ENCODE peak calls at places on chromosomes 2 and 18, in seven cellular contexts. One of them, this sample, is unnamed.
A peak's percentile ranks its signal among the peaks of the same experiment; 100 is the strongest.

GRCh38 chr2:6421888-6422287 is 443.8 kb downstream of the CMPK2 start:
- DNase-seq in RWPE2: no peak
- DNase-seq in PC-9: no peak
- DNase-seq in activated T-helper 1 cell treated with anti-CD3 and anti-CD28 coated beads, Interleukin-2, amount 50 U/mL, for 16 hours: no peak
- DNase-seq in posterior cingulate gyrus: no peak
- DNase-seq in activated T-cell treated with anti-CD3 and anti-CD28 coated beads, Interleukin-2, amount 50 U/mL, for 72 hours: no peak
- DNase-seq in central memory CD4-positive, alpha-beta T cell: no peak
- DNase-seq in this sample: no peak

GRCh38 chr2:29317077-29317517 is 201.9 kb downstream of the CLIP4 start:
- DNase-seq in RWPE2: no peak
- DNase-seq in PC-9: no peak
- DNase-seq in activated T-helper 1 cell treated with anti-CD3 and anti-CD28 coated beads, Interleukin-2, amount 50 U/mL, for 16 hours: no peak
- DNase-seq in posterior cingulate gyrus: no peak
- DNase-seq in activated T-cell treated with anti-CD3 and anti-CD28 coated beads, Interleukin-2, amount 50 U/mL, for 72 hours: no peak
- DNase-seq in central memory CD4-positive, alpha-beta T cell: no peak
- DNase-seq in this sample: no peak

GRCh38 chr2:118800736-118801135 is 46.7 kb downstream of the EN1 start:
- DNase-seq in RWPE2: no peak
- DNase-seq in PC-9: no peak
- DNase-seq in activated T-helper 1 cell treated with anti-CD3 and anti-CD28 coated beads, Interleukin-2, amount 50 U/mL, for 16 hours: no peak
- DNase-seq in posterior cingulate gyrus: no peak
- DNase-seq in activated T-cell treated with anti-CD3 and anti-CD28 coated beads, Interleukin-2, amount 50 U/mL, for 72 hours: no peak
- DNase-seq in central memory CD4-positive, alpha-beta T cell: no peak
- DNase-seq in this sample: no peak

GRCh38 chr2:151043484-151043883 is 218.2 kb downstream of the RBM43 start:
- DNase-seq in RWPE2: no peak
- DNase-seq in PC-9: peak; percentile 39
- DNase-seq in activated T-helper 1 cell treated with anti-CD3 and anti-CD28 coated beads, Interleukin-2, amount 50 U/mL, for 16 hours: no peak
- DNase-seq in posterior cingulate gyrus: no peak
- DNase-seq in activated T-cell treated with anti-CD3 and anti-CD28 coated beads, Interleukin-2, amount 50 U/mL, for 72 hours: no peak
- DNase-seq in central memory CD4-positive, alpha-beta T cell: no peak
- DNase-seq in this sample: no peak

GRCh38 chr2:205708231-205708631 is 25.9 kb downstream of the NRP2 start:
- DNase-seq in RWPE2: no peak
- DNase-seq in PC-9: no peak
- DNase-seq in activated T-helper 1 cell treated with anti-CD3 and anti-CD28 coated beads, Interleukin-2, amount 50 U/mL, for 16 hours: no peak
- DNase-seq in posterior cingulate gyrus: no peak
- DNase-seq in activated T-cell treated with anti-CD3 and anti-CD28 coated beads, Interleukin-2, amount 50 U/mL, for 72 hours: no peak
- DNase-seq in central memory CD4-positive, alpha-beta T cell: no peak
- DNase-seq in this sample: no peak

GRCh38 chr2:8539743-8540551 is 141.9 kb upstream of the ID2 start:
- DNase-seq in RWPE2: peak; percentile 19
- DNase-seq in PC-9: peak; percentile 49
- DNase-seq in activated T-helper 1 cell treated with anti-CD3 and anti-CD28 coated beads, Interleukin-2, amount 50 U/mL, for 16 hours: no peak
- DNase-seq in posterior cingulate gyrus: no peak
- DNase-seq in activated T-cell treated with anti-CD3 and anti-CD28 coated beads, Interleukin-2, amount 50 U/mL, for 72 hours: no peak
- DNase-seq in central memory CD4-positive, alpha-beta T cell: no peak
- DNase-seq in this sample: no peak

GRCh38 chr2:203951366-203951902 is 14.9 kb downstream of the ICOS start:
- DNase-seq in RWPE2: no peak
- DNase-seq in PC-9: no peak
- DNase-seq in activated T-helper 1 cell treated with anti-CD3 and anti-CD28 coated beads, Interleukin-2, amount 50 U/mL, for 16 hours: no peak
- DNase-seq in posterior cingulate gyrus: no peak
- DNase-seq in activated T-cell treated with anti-CD3 and anti-CD28 coated beads, Interleukin-2, amount 50 U/mL, for 72 hours: no peak
- DNase-seq in central memory CD4-positive, alpha-beta T cell: peak; percentile 82
- DNase-seq in this sample: no peak

GRCh38 chr2:32990556-32990955 is 43.8 kb downstream of the LTBP1 start:
- DNase-seq in RWPE2: no peak
- DNase-seq in PC-9: no peak
- DNase-seq in activated T-helper 1 cell treated with anti-CD3 and anti-CD28 coated beads, Interleukin-2, amount 50 U/mL, for 16 hours: no peak
- DNase-seq in posterior cingulate gyrus: no peak
- DNase-seq in activated T-cell treated with anti-CD3 and anti-CD28 coated beads, Interleukin-2, amount 50 U/mL, for 72 hours: no peak
- DNase-seq in central memory CD4-positive, alpha-beta T cell: no peak
- DNase-seq in this sample: no peak

GRCh38 chr2:86480105-86480504 is 38.9 kb downstream of the KDM3A start:
- DNase-seq in RWPE2: no peak
- DNase-seq in PC-9: no peak
- DNase-seq in activated T-helper 1 cell treated with anti-CD3 and anti-CD28 coated beads, Interleukin-2, amount 50 U/mL, for 16 hours: no peak
- DNase-seq in posterior cingulate gyrus: peak; percentile 93
- DNase-seq in activated T-cell treated with anti-CD3 and anti-CD28 coated beads, Interleukin-2, amount 50 U/mL, for 72 hours: no peak
- DNase-seq in central memory CD4-positive, alpha-beta T cell: no peak
- DNase-seq in this sample: no peak

GRCh38 chr18:12033643-12034025 is 52.3 kb downstream of the IMPA2 start:
- DNase-seq in RWPE2: no peak
- DNase-seq in PC-9: no peak
- DNase-seq in activated T-helper 1 cell treated with anti-CD3 and anti-CD28 coated beads, Interleukin-2, amount 50 U/mL, for 16 hours: no peak
- DNase-seq in posterior cingulate gyrus: no peak
- DNase-seq in activated T-cell treated with anti-CD3 and anti-CD28 coated beads, Interleukin-2, amount 50 U/mL, for 72 hours: no peak
- DNase-seq in central memory CD4-positive, alpha-beta T cell: no peak
- DNase-seq in this sample: no peak

GRCh38 chr2:222671259-222672067 is at the start of gene MOGAT1:
- DNase-seq in RWPE2: no peak
- DNase-seq in PC-9: peak; percentile 53
- DNase-seq in activated T-helper 1 cell treated with anti-CD3 and anti-CD28 coated beads, Interleukin-2, amount 50 U/mL, for 16 hours: no peak
- DNase-seq in posterior cingulate gyrus: peak; percentile 89
- DNase-seq in activated T-cell treated with anti-CD3 and anti-CD28 coated beads, Interleukin-2, amount 50 U/mL, for 72 hours: peak; percentile 25
- DNase-seq in central memory CD4-positive, alpha-beta T cell: no peak
- DNase-seq in this sample: no peak

GRCh38 chr2:38464971-38465788 is 88.1 kb upstream of the ATL2 start:
- DNase-seq in RWPE2: no peak
- DNase-seq in PC-9: no peak
- DNase-seq in activated T-helper 1 cell treated with anti-CD3 and anti-CD28 coated beads, Interleukin-2, amount 50 U/mL, for 16 hours: no peak
- DNase-seq in posterior cingulate gyrus: no peak
- DNase-seq in activated T-cell treated with anti-CD3 and anti-CD28 coated beads, Interleukin-2, amount 50 U/mL, for 72 hours: no peak
- DNase-seq in central memory CD4-positive, alpha-beta T cell: no peak
- DNase-seq in this sample: no peak

GRCh38 chr2:121192576-121192975 is 92.4 kb downstream of the TFCP2L1 start:
- DNase-seq in RWPE2: no peak
- DNase-seq in PC-9: no peak
- DNase-seq in activated T-helper 1 cell treated with anti-CD3 and anti-CD28 coated beads, Interleukin-2, amount 50 U/mL, for 16 hours: no peak
- DNase-seq in posterior cingulate gyrus: peak; percentile 67
- DNase-seq in activated T-cell treated with anti-CD3 and anti-CD28 coated beads, Interleukin-2, amount 50 U/mL, for 72 hours: no peak
- DNase-seq in central memory CD4-positive, alpha-beta T cell: no peak
- DNase-seq in this sample: no peak

GRCh38 chr2:230537531-230537976 is 121.6 kb downstream of the SP100 start:
- DNase-seq in RWPE2: no peak
- DNase-seq in PC-9: no peak
- DNase-seq in activated T-helper 1 cell treated with anti-CD3 and anti-CD28 coated beads, Interleukin-2, amount 50 U/mL, for 16 hours: no peak
- DNase-seq in posterior cingulate gyrus: no peak
- DNase-seq in activated T-cell treated with anti-CD3 and anti-CD28 coated beads, Interleukin-2, amount 50 U/mL, for 72 hours: peak; percentile 81
- DNase-seq in central memory CD4-positive, alpha-beta T cell: no peak
- DNase-seq in this sample: no peak

GRCh38 chr2:143261986-143262784 is 133.0 kb downstream of the ARHGAP15 start:
- DNase-seq in RWPE2: no peak
- DNase-seq in PC-9: no peak
- DNase-seq in activated T-helper 1 cell treated with anti-CD3 and anti-CD28 coated beads, Interleukin-2, amount 50 U/mL, for 16 hours: no peak
- DNase-seq in posterior cingulate gyrus: no peak
- DNase-seq in activated T-cell treated with anti-CD3 and anti-CD28 coated beads, Interleukin-2, amount 50 U/mL, for 72 hours: peak; percentile 55
- DNase-seq in central memory CD4-positive, alpha-beta T cell: peak; percentile 66
- DNase-seq in this sample: no peak

GRCh38 chr2:201965550-201965949 is 68.1 kb upstream of the FZD7 start:
- DNase-seq in RWPE2: no peak
- DNase-seq in PC-9: no peak
- DNase-seq in activated T-helper 1 cell treated with anti-CD3 and anti-CD28 coated beads, Interleukin-2, amount 50 U/mL, for 16 hours: no peak
- DNase-seq in posterior cingulate gyrus: no peak
- DNase-seq in activated T-cell treated with anti-CD3 and anti-CD28 coated beads, Interleukin-2, amount 50 U/mL, for 72 hours: no peak
- DNase-seq in central memory CD4-positive, alpha-beta T cell: no peak
- DNase-seq in this sample: no peak

GRCh38 chr2:7430869-7431641 is 513.8 kb downstream of the RNF144A start:
- DNase-seq in RWPE2: no peak
- DNase-seq in PC-9: no peak
- DNase-seq in activated T-helper 1 cell treated with anti-CD3 and anti-CD28 coated beads, Interleukin-2, amount 50 U/mL, for 16 hours: no peak
- DNase-seq in posterior cingulate gyrus: peak; percentile 77
- DNase-seq in activated T-cell treated with anti-CD3 and anti-CD28 coated beads, Interleukin-2, amount 50 U/mL, for 72 hours: peak; percentile 86
- DNase-seq in central memory CD4-positive, alpha-beta T cell: peak; percentile 18
- DNase-seq in this sample: no peak

GRCh38 chr2:67854103-67854502 is 208.7 kb downstream of the C1D start:
- DNase-seq in RWPE2: no peak
- DNase-seq in PC-9: no peak
- DNase-seq in activated T-helper 1 cell treated with anti-CD3 and anti-CD28 coated beads, Interleukin-2, amount 50 U/mL, for 16 hours: no peak
- DNase-seq in posterior cingulate gyrus: no peak
- DNase-seq in activated T-cell treated with anti-CD3 and anti-CD28 coated beads, Interleukin-2, amount 50 U/mL, for 72 hours: no peak
- DNase-seq in central memory CD4-positive, alpha-beta T cell: no peak
- DNase-seq in this sample: no peak